ENCODE peak calls at places on chromosomes 4 and X, in four cellular contexts. J is left ventricle myocardium superior, G is AG09319, N is mesothelial cell of epicardium. E is an unnamed sample.

GRCh38 chrX:155218777-155219176 is 2.5 kb downstream of the VBP1 start:
- DNase-seq in J (no peak), G (no peak), N (no peak), E (no peak)

GRCh38 chr4:169142906-169143305 is 127.8 kb downstream of the SH3RF1 start:
- DNase-seq in J (no peak), G (no peak), N (no peak), E (no peak)

GRCh38 chrX:42246814-42247213 is 323.5 kb upstream of the CASK start:
- DNase-seq in J (no peak), G (no peak), N (no peak), E (no peak)

GRCh38 chr4:109921384-109921808 is 8.7 kb downstream of the EGF start:
- DNase-seq in J (no peak), G (no peak), N (no peak), E (no peak)

GRCh38 chr4:117660668-117661067 is 373.6 kb upstream of the NDST3 start:
- DNase-seq in J (no peak), G (no peak), N (no peak), E (no peak)

GRCh38 chr4:156971623-156972369 is at the start of gene PDGFC:
- DNase-seq in J (peak), G (no peak), N (peak), E (peak)

GRCh38 chrX:40539214-40540142 is 41.3 kb upstream of the ATP6AP2 start:
- DNase-seq in J (peak), G (peak), N (no peak), E (peak)

GRCh38 chr4:129362685-129363274 is 266.8 kb downstream of the C4orf33 start:
- DNase-seq in J (peak), G (peak), N (peak), E (peak)

GRCh38 chr4:121462660-121463261 is 81.9 kb upstream of the QRFPR start:
- DNase-seq in J (no peak), G (peak), N (no peak), E (no peak)

GRCh38 chrX:129653985-129654651 is 638 bp downstream of the APLN start:
- DNase-seq in J (peak), G (no peak), N (no peak), E (peak)

GRCh38 chr4:41644915-41645295 is 103.6 kb downstream of the PHOX2B start:
- DNase-seq in J (no peak), G (no peak), N (no peak), E (no peak)

GRCh38 chr4:54231419-54232150 is 2.5 kb downstream of the PDGFRA start:
- DNase-seq in J (peak), G (no peak), N (no peak), E (peak)

GRCh38 chrX:47610506-47610905 is 9.2 kb downstream of the SYN1 start:
- DNase-seq in J (no peak), G (no peak), N (no peak), E (no peak)

GRCh38 chrX:24306430-24306829 is 7.4 kb downstream of the SUPT20HL2 start:
- DNase-seq in J (no peak), G (no peak), N (no peak), E (no peak)

GRCh38 chrX:147699061-147699460 is 212.7 kb upstream of the FMR1 start:
- DNase-seq in J (no peak), G (no peak), N (no peak), E (no peak)

GRCh38 chr4:152943673-152944072 is 7.5 kb downstream of the FHDC1 start:
- DNase-seq in J (no peak), G (peak), N (no peak), E (no peak)

GRCh38 chr4:3399277-3400194 is 42.2 kb upstream of the HGFAC start:
- DNase-seq in J (no peak), G (no peak), N (no peak), E (no peak)

GRCh38 chr4:47473351-47473750 is 9.8 kb upstream of the COMMD8 start:
- DNase-seq in J (no peak), G (no peak), N (no peak), E (no peak)

GRCh38 chr4:147984065-147984777 is 252.3 kb downstream of the ARHGAP10 start:
- DNase-seq in J (peak), G (no peak), N (no peak), E (no peak)

E was measured in Right ventricle myocardium superior.